ENCODE peak calls at places on chromosomes 13 and 19, in four cellular contexts. Z is HT-29, S is brain microvascular endothelial cell, O is NCI-H1436. K is an unnamed sample.

GRCh38 chr19:17333611-17334413 is 843 bp downstream of the ANO8 start:
- DNase-seq in Z (peak; percentile 71), S (peak; percentile 78), O (no peak), K (peak; percentile 86)

GRCh38 chr13:76379341-76380105 is 506.7 kb downstream of the KCTD12 start:
- DNase-seq in Z (no peak), S (no peak), O (no peak), K (no peak)

GRCh38 chr13:27923794-27924528 is 4.2 kb downstream of the PDX1 start:
- DNase-seq in Z (no peak), S (no peak), O (no peak), K (no peak)

GRCh38 chr19:17391371-17392151 is 2.4 kb downstream of the CCDC194 start:
- DNase-seq in Z (no peak), S (no peak), O (no peak), K (no peak)

GRCh38 chr19:16627194-16627927 is 643 bp downstream of the MED26 start:
- DNase-seq in Z (no peak), S (no peak), O (no peak), K (no peak)

GRCh38 chr19:6018786-6019185 is 40.8 kb upstream of the RANBP3 start:
- DNase-seq in Z (no peak), S (no peak), O (no peak), K (no peak)

GRCh38 chr13:106156468-106156867 is 379.0 kb downstream of the EFNB2 start:
- DNase-seq in Z (no peak), S (peak; percentile 97), O (no peak), K (peak; percentile 98)

GRCh38 chr13:51125495-51126226 is 14.6 kb upstream of the C13orf42 start:
- DNase-seq in Z (peak; percentile 75), S (peak; percentile 54), O (peak; percentile 17), K (no peak)

GRCh38 chr13:27309967-27310598 is 39.5 kb downstream of the RASL11A start:
- DNase-seq in Z (no peak), S (peak; percentile 12), O (no peak), K (peak; percentile 62)

GRCh38 chr19:47228168-47228936 is 2.6 kb downstream of the BBC3 start:
- DNase-seq in Z (peak; percentile 51), S (no peak), O (no peak), K (peak; percentile 71)

GRCh38 chr13:102657630-102658029 is 37.2 kb downstream of the METTL21C start:
- DNase-seq in Z (no peak), S (no peak), O (no peak), K (no peak)

GRCh38 chr13:33842207-33842606 is 24.3 kb downstream of the RFC3 start:
- DNase-seq in Z (no peak), S (no peak), O (no peak), K (no peak)

GRCh38 chr13:31807090-31807541 is 67.8 kb downstream of the RXFP2 start:
- DNase-seq in Z (no peak), S (no peak), O (no peak), K (peak; percentile 28)

GRCh38 chr13:44249439-44249838 is 124.2 kb upstream of the SERP2 start:
- DNase-seq in Z (peak; percentile 30), S (no peak), O (no peak), K (peak; percentile 36)